ENCODE peak calls at places on chromosomes 6 and 20, in nine cellular contexts. S is stomach, G is mesendoderm, N is cardiac muscle cell, Y is transverse colon, J is NT2/D1, U is adipocyte, O is ovary, Q is aorta. X is an unnamed sample.

GRCh38 chr20:38878798-38879197 is 47.4 kb upstream of the FAM83D start:
- DNase-seq in O (no peak), S (no peak), Q (no peak), G (peak), N (peak), U (peak), J (no peak), Y (no peak), X (no peak)

GRCh38 chr6:19478992-19479391 is 358.2 kb upstream of the ID4 start:
- DNase-seq in Q (no peak), S (no peak), U (peak), N (no peak), G (no peak), O (no peak), J (no peak), Y (no peak), X (no peak)

GRCh38 chr6:101392561-101393230 is 812 bp upstream of the GRIK2 start:
- DNase-seq in N (no peak), J (no peak), U (peak), G (peak), O (no peak), S (no peak), Y (no peak), Q (no peak), X (no peak)

GRCh38 chr6:127191716-127192115 is 73.2 kb downstream of the RSPO3 start:
- DNase-seq in S (no peak), O (no peak), J (no peak), Y (no peak), U (peak), N (peak), Q (no peak), G (no peak), X (no peak)

GRCh38 chr6:129284225-129284624 is 401.3 kb downstream of the LAMA2 start:
- DNase-seq in O (no peak), Y (no peak), G (no peak), S (no peak), U (no peak), N (no peak), J (no peak), Q (no peak), X (no peak)

GRCh38 chr6:125732398-125732797 is 17.0 kb upstream of the HEY2 start:
- DNase-seq in Q (no peak), O (no peak), Y (no peak), U (no peak), S (no peak), G (peak), J (no peak), N (no peak), X (no peak)

GRCh38 chr6:17962436-17963031 is 24.9 kb downstream of the KIF13A start:
- DNase-seq in S (no peak), O (peak), G (no peak), J (no peak), U (peak), Q (peak), N (peak), Y (peak), X (no peak)

GRCh38 chr6:105994522-105995402 is 91.4 kb upstream of the PRDM1 start:
- DNase-seq in Y (peak), O (peak), U (peak), Q (peak), S (peak), G (peak), N (peak), J (no peak), X (peak)

GRCh38 chr6:143333749-143334520 is 116.6 kb downstream of the ADAT2 start:
- DNase-seq in O (no peak), U (no peak), Q (no peak), J (no peak), G (no peak), Y (no peak), N (no peak), S (no peak), X (no peak)

GRCh38 chr20:13395232-13395631 is 174.2 kb downstream of the ISM1 start:
- DNase-seq in Q (no peak), G (no peak), U (no peak), S (no peak), J (no peak), O (no peak), N (no peak), Y (no peak), X (no peak)

GRCh38 chr6:7540595-7540994 is 876 bp upstream of the DSP start:
- DNase-seq in J (no peak), O (no peak), Q (no peak), U (peak), S (peak), N (peak), Y (no peak), G (peak), X (no peak)

GRCh38 chr20:33284937-33285336 is 1.9 kb downstream of the BPIFB1 start:
- DNase-seq in G (no peak), J (no peak), O (no peak), Q (no peak), U (no peak), N (no peak), S (no peak), Y (no peak), X (no peak)

GRCh38 chr20:34328928-34329677 is 25.9 kb upstream of the AHCY start:
- DNase-seq in Y (no peak), U (no peak), Q (no peak), J (no peak), G (no peak), S (no peak), O (no peak), N (no peak), X (no peak)

GRCh38 chr20:44601801-44602204 is 19.4 kb downstream of the PKIG start:
- DNase-seq in G (no peak), N (no peak), Y (peak), S (no peak), O (peak), U (peak), J (no peak), Q (peak), X (no peak)

GRCh38 chr20:14782731-14783130 is 445.3 kb upstream of the FLRT3 start:
- DNase-seq in S (no peak), G (no peak), O (no peak), J (peak), Y (no peak), U (no peak), Q (no peak), N (no peak), X (no peak)

GRCh38 chr20:46746972-46747371 is 37.5 kb downstream of the SLC2A10 start:
- DNase-seq in U (peak), O (no peak), S (no peak), Y (peak), N (no peak), G (peak), J (no peak), Q (no peak), X (no peak)

GRCh38 chr20:61678437-61678836 is 387.2 kb downstream of the TAF4 start:
- DNase-seq in Q (no peak), G (no peak), O (no peak), Y (no peak), U (no peak), S (no peak), N (no peak), J (no peak), X (no peak)

GRCh38 chr6:10626154-10626741 is 68.2 kb downstream of the C6orf52 start:
- DNase-seq in S (no peak), G (no peak), Q (no peak), Y (no peak), J (no peak), U (no peak), N (no peak), O (no peak), X (no peak)

GRCh38 chr20:57807418-57808265 is 97.8 kb upstream of the PMEPA1 start:
- DNase-seq in G (no peak), S (no peak), J (no peak), Q (no peak), Y (no peak), O (no peak), N (peak), U (no peak), X (no peak)

GRCh38 chr6:142926177-142926493 is 18.8 kb downstream of the HIVEP2 start:
- DNase-seq in U (no peak), O (no peak), N (no peak), G (no peak), Q (no peak), J (no peak), Y (no peak), S (no peak), X (no peak)

GRCh38 chr6:113160716-113161115 is 696.4 kb upstream of the MARCKS start:
- DNase-seq in J (no peak), G (no peak), Q (no peak), S (no peak), N (no peak), Y (no peak), O (no peak), U (peak), X (no peak)

GRCh38 chr6:147509900-147510299 is 1.4 kb downstream of the SAMD5 start:
- DNase-seq in S (no peak), Y (peak), U (peak), O (no peak), J (no peak), G (peak), Q (no peak), N (no peak), X (no peak)

GRCh38 chr6:35090734-35091133 is 50.4 kb downstream of the TCP11 start:
- DNase-seq in Y (no peak), Q (peak), O (no peak), N (no peak), J (no peak), G (no peak), S (peak), U (no peak), X (no peak)

GRCh38 chr6:131914967-131915751 is 36.0 kb downstream of the CCN2 start:
- DNase-seq in U (peak), G (peak), O (peak), Q (peak), Y (peak), S (peak), J (peak), N (peak), X (peak)

GRCh38 chr6:26342106-26342999 is 22.6 kb upstream of the BTN3A2 start:
- DNase-seq in G (peak), O (no peak), J (no peak), Q (no peak), U (peak), Y (no peak), N (no peak), S (no peak), X (no peak)

GRCh38 chr6:152458648-152459047 is 178.5 kb downstream of the SYNE1 start:
- DNase-seq in N (no peak), Y (no peak), G (no peak), U (no peak), S (no peak), O (no peak), J (no peak), Q (no peak), X (no peak)

GRCh38 chr6:152463183-152463582 is 174.0 kb downstream of the SYNE1 start:
- DNase-seq in Y (no peak), U (no peak), G (no peak), J (no peak), O (no peak), N (no peak), Q (no peak), S (no peak), X (no peak)

GRCh38 chr6:152461556-152461955 is 175.6 kb downstream of the SYNE1 start:
- DNase-seq in U (peak), G (no peak), Y (no peak), N (no peak), Q (no peak), S (no peak), J (no peak), O (no peak), X (no peak)

GRCh38 chr6:152459245-152459644 is 177.9 kb downstream of the SYNE1 start:
- DNase-seq in S (no peak), G (no peak), O (no peak), U (no peak), Q (no peak), Y (no peak), N (no peak), J (no peak), X (no peak)

GRCh38 chr6:152462716-152463115 is 174.4 kb downstream of the SYNE1 start:
- DNase-seq in U (peak), N (no peak), J (no peak), G (no peak), S (no peak), Q (no peak), O (no peak), Y (no peak), X (no peak)
- H3K4me3 ChIP-seq in U (peak), N (no peak), J (no peak), G (no peak), S (peak), Q (no peak), O (no peak), Y (peak), X (no peak)

DNA sequence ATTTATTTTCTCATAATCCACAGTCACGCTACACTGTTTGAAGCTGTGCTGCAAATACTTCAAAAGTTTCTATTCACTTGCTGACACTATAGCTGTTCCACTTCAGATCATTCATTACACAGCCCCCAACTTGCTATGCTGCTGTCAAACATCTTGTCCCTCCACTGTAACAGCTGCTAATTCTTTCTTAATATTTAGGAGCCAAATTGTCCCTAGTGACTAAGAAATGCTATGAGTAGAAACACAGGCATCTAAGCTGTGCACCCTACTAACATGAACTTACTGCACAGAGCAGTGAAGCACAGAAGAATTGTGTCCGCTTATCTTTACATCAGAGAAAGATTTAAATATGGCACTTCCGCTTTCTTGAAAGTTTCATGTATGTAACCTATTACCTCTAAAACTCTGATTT is 91.3 kb downstream of the PDE10A start:
- DNase-seq in Y (no peak), J (no peak), U (no peak), S (no peak), G (no peak), N (peak), Q (no peak), O (no peak), X (no peak)
- H3K4me3 ChIP-seq in Y (no peak), J (no peak), U (no peak), S (no peak), G (no peak), N (no peak), Q (no peak), O (no peak), X (no peak)

GRCh38 chr6:42009844-42010184 is 40.5 kb upstream of the TAF8 start:
- DNase-seq in N (no peak), Q (no peak), Y (no peak), J (no peak), O (no peak), U (no peak), S (no peak), G (peak), X (no peak)

GRCh38 chr6:42012501-42013133 is 37.7 kb upstream of the TAF8 start:
- DNase-seq in O (no peak), Y (no peak), U (peak), Q (no peak), J (no peak), N (no peak), S (no peak), G (no peak), X (no peak)

GRCh38 chr6:42010909-42011308 is 39.4 kb upstream of the TAF8 start:
- DNase-seq in G (no peak), J (no peak), U (no peak), O (no peak), N (no peak), Q (no peak), S (no peak), Y (no peak), X (no peak)

GRCh38 chr6:42007753-42008528 is 42.4 kb upstream of the TAF8 start:
- DNase-seq in J (no peak), O (no peak), Y (no peak), G (no peak), Q (no peak), N (no peak), S (no peak), U (no peak), X (no peak)

GRCh38 chr6:42010185-42010872 is 40.0 kb upstream of the TAF8 start:
- DNase-seq in O (no peak), Q (no peak), N (no peak), J (no peak), Y (no peak), U (no peak), G (peak), S (peak), X (no peak)
- H3K4me3 ChIP-seq in O (no peak), Q (no peak), N (no peak), J (no peak), Y (no peak), U (no peak), G (no peak), S (no peak), X (no peak)

DNA sequence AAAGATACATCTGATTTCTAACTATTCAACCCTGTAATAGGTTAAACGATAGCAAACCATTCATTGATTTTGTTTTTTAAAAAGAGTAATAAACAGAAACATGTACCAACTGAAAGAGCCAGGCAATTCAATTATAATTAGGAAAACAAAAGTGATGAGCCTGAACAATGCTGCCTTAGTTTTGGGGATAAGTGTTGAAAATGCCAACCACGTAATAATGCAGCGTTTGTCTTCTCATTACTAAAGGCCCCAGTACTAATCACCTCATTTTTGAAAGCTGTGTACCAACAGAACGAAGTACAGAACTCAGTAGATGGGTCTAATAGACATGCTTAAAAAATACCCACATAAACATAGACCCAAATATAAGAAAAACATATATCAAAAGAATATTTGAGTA is 663.6 kb upstream of the CHD6 start:
- DNase-seq in J (no peak), U (no peak), S (no peak), N (no peak), Q (no peak), G (no peak), Y (no peak), O (no peak), X (no peak)
- H3K4me3 ChIP-seq in J (no peak), U (no peak), S (no peak), N (no peak), Q (no peak), G (no peak), Y (no peak), O (no peak), X (no peak)

DNA sequence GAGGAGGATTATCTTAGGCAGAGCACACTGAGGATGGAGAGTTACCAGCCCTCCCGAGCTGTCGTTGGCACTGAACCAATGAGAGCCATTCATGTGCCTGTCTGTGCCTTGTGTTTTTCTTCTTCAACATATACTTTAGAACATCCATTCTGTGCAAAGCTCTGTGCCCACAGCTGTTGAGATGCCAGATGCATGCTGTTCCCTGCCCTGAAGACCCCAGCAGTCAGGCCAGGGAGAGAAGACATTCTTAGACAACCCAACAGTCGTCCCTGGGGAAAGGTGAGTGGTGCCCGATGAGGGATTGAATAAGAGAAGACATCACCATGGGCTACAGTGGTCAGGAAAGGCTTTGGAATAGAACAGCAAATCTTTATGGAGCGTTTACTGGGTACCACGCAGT is 114.1 kb downstream of the NRN1 start:
- DNase-seq in S (no peak), U (no peak), N (no peak), J (no peak), Q (no peak), Y (no peak), O (no peak), G (no peak), X (no peak)
- H3K4me3 ChIP-seq in S (no peak), U (no peak), N (no peak), J (peak), Q (no peak), Y (no peak), O (no peak), G (no peak), X (no peak)

X was measured in effector memory CD4-positive, alpha-beta T cell.